ENCODE peak calls at places on chromosome 15, in eight cellular contexts. U is colonic mucosa; R is fibroblast of lung; H is left ventricle myocardium inferior; E is tibial artery; I is uterus; N is AG04450; L is CD8-positive, alpha-beta memory T cell. V is an unnamed sample.

GRCh38 chr15:50736823-50737222 is 28.7 kb downstream of the SPPL2A start:
- DNase-seq in E (no peak), N (no peak), U (no peak), I (no peak), R (no peak), H (no peak), L (no peak), V (no peak)

GRCh38 chr15:85974348-85974705 is 105.3 kb upstream of the AGBL1 start:
- DNase-seq in L (no peak), I (no peak), H (no peak), N (no peak), R (peak; percentile 70), U (no peak), E (no peak), V (no peak)

GRCh38 chr15:99345832-99346462 is 94.7 kb downstream of the LRRC28 start:
- DNase-seq in E (no peak), U (no peak), H (no peak), L (no peak), N (no peak), I (no peak), R (no peak), V (no peak)

GRCh38 chr15:85485956-85486567 is 105.7 kb downstream of the AKAP13 start:
- DNase-seq in N (peak; percentile 58), U (peak; percentile 84), H (no peak), R (peak; percentile 61), I (peak; percentile 72), L (peak; percentile 40), E (peak; percentile 43), V (peak; percentile 67)

GRCh38 chr15:29690765-29691475 is 131.3 kb downstream of the TJP1 start:
- DNase-seq in L (no peak), H (no peak), R (peak; percentile 41), N (no peak), E (no peak), U (no peak), I (no peak), V (no peak)

GRCh38 chr15:82062479-82062878 is 16.7 kb upstream of the MEX3B start:
- DNase-seq in L (no peak), N (no peak), E (no peak), H (no peak), U (no peak), R (no peak), I (no peak), V (no peak)

GRCh38 chr15:48643776-48644497 is 1.6 kb downstream of the FBN1 start:
- DNase-seq in R (peak; percentile 26), I (no peak), L (no peak), H (no peak), N (no peak), E (no peak), U (no peak), V (no peak)

GRCh38 chr15:87667643-87668042 is 588.9 kb downstream of the NTRK3 start:
- DNase-seq in L (no peak), I (no peak), R (no peak), E (no peak), H (no peak), N (no peak), U (no peak), V (no peak)

GRCh38 chr15:60745469-60745971 is 266.6 kb upstream of the ICE2 start:
- DNase-seq in E (peak; percentile 71), R (peak; percentile 35), U (peak; percentile 31), I (peak; percentile 71), H (peak; percentile 66), N (no peak), L (no peak), V (no peak)

GRCh38 chr15:45198337-45199135 is 10.8 kb upstream of the SHF start:
- DNase-seq in H (peak; percentile 92), I (peak; percentile 98), L (peak; percentile 90), E (peak; percentile 97), R (peak; percentile 93), N (peak; percentile 95), U (peak; percentile 97), V (peak; percentile 95)

GRCh38 chr15:45205192-45205591 is 17.4 kb upstream of the SHF start:
- DNase-seq in R (peak; percentile 38), E (peak; percentile 38), L (peak; percentile 15), H (peak; percentile 35), U (peak; percentile 82), N (peak; percentile 21), I (no peak), V (no peak)

GRCh38 chr15:42800731-42801474 is 64.0 kb upstream of the CDAN1 start:
- DNase-seq in I (no peak), L (no peak), R (no peak), E (no peak), H (no peak), U (no peak), N (no peak), V (no peak)

GRCh38 chr15:89019436-89019835 is 68.8 kb upstream of the ABHD2 start:
- DNase-seq in I (no peak), R (no peak), U (no peak), H (no peak), N (no peak), L (no peak), E (no peak), V (no peak)

DNA sequence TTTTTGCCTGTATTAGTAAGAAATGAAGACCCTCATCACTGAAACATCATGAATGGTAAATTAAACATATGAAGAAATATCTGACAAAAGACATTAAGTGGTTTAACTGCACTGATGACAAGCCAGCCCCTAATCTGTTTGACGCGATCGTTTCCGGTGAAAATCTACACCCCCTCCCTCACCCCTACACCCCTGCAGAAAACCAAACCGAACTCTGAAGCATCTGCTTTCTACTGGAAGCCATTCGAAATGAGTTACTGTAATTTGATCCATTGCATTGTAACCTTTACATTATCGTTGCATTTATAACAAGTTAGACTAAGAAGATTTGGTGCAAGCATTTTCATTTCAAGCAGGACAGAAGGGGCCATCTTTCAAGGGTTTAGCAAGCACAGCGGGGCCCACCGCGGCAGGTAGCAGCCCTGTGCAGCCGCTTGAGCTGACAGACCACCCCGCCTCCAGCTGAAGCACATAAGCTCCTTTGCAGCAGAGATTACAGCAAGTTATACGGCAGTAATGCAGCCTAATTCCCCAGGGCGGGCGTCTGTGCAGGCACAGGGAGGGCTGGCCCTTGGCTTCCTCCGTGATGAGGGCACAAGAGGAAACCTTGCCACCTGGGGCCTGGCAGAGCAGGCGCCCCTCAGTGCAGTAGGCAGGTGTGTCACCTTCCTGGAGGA is 79.3 kb downstream of the CHSY1 start:
- DNase-seq in U (no peak), I (no peak), N (no peak), E (no peak), L (no peak), R (no peak), H (no peak), V (no peak)
- H3K27ac ChIP-seq in U (no peak overlapping the region), I (no peak overlapping the region), N (peak overlapping the region; percentile 42), E (no peak overlapping the region), L (no peak overlapping the region), R (peak overlapping the region; percentile 89), H (no peak overlapping the region), V (no peak overlapping the region)

GRCh38 chr15:58771621-58772235 is 626 bp downstream of the MINDY2 start:
- DNase-seq in E (peak; percentile 54), R (no peak), H (peak; percentile 53), L (no peak), U (peak; percentile 76), I (peak; percentile 52), N (no peak), V (peak; percentile 39)
- H3K27ac ChIP-seq in E (peak overlapping the region; percentile 96), R (peak overlapping the region; percentile 83), H (peak overlapping the region; percentile 100), L (peak overlapping the region; percentile 86), U (peak overlapping the region; percentile 99), I (peak overlapping the region; percentile 91), N (peak overlapping the region; percentile 87), V (peak overlapping the region; percentile 95)

DNA sequence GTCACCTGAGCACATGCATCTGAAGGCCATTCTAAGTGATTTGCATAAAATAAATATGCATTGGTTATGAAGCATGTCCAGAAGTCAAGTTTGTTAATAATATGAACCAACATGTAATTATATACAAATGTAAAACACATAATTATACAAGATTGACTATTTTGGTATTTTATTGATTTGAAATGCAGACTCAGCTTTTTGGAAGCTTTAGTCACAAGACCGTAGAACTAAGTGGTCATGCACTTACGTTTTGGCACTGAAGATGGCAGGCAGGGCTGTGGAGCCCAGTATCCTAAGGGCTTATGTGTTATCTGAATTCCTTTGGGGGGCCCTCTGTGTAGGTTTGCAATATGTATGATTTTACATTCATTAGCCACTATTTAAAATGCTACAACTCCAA is 5.0 kb downstream of the CHRNA7 start:
- DNase-seq in H (no peak), R (no peak), L (no peak), I (no peak), E (no peak), N (no peak), U (no peak), V (no peak)
- H3K27ac ChIP-seq in H (no peak overlapping the region), R (no peak overlapping the region), L (no peak overlapping the region), I (no peak overlapping the region), E (no peak overlapping the region), N (no peak overlapping the region), U (no peak overlapping the region), V (no peak overlapping the region)

DNA sequence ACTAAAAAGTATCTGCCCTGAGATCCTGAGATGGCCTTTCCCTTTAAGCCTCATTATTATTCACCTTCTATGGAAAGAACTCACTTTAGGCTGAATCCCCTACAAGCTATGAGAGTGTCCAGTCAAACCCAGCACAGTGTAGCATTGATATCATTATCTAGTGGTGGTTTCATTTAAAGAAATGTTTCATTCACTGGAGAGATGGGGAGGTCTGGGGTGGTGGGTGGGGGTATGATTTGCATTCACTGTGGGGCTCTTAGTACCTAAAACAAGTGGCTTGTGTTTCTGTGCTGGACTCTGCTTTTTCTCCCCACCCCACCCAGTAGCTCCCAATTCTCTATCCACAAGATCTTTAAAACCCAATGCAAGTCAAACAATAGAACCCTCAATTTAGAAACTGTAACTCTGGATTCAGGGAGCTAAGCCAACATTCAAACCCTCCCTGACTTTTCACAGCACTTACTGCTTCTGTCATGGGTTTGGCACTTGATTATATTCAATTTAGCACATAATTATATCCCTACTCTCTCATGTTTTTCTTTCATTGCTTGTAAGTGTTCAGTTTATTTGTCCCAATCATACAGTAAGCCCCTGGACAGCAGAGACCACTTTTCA is 310.6 kb upstream of the THBS1 start:
- DNase-seq in H (no peak), L (no peak), R (no peak), N (no peak), E (no peak), U (no peak), I (no peak), V (no peak)
- H3K27ac ChIP-seq in H (no peak overlapping the region), L (no peak overlapping the region), R (peak overlapping the region; percentile 9), N (peak overlapping the region; percentile 84), E (no peak overlapping the region), U (no peak overlapping the region), I (no peak overlapping the region), V (no peak overlapping the region)

GRCh38 chr15:66743204-66743603 is 41.2 kb downstream of the SMAD6 start:
- DNase-seq in R (no peak), E (no peak), U (no peak), H (no peak), I (no peak), L (no peak), N (no peak), V (no peak)

GRCh38 chr15:66742286-66742685 is 40.2 kb downstream of the SMAD6 start:
- DNase-seq in U (no peak), N (no peak), I (no peak), R (no peak), L (no peak), H (no peak), E (no peak), V (no peak)

GRCh38 chr15:66745530-66746230 is 43.6 kb downstream of the SMAD6 start:
- DNase-seq in L (no peak), H (no peak), U (no peak), E (no peak), I (no peak), R (no peak), N (no peak), V (no peak)

GRCh38 chr15:66744610-66745279 is 42.7 kb downstream of the SMAD6 start:
- DNase-seq in E (no peak), R (no peak), H (no peak), L (no peak), I (no peak), U (no peak), N (no peak), V (no peak)

GRCh38 chr15:66743703-66744536 is 41.9 kb downstream of the SMAD6 start:
- DNase-seq in E (peak; percentile 63), R (no peak), I (no peak), L (no peak), U (no peak), N (no peak), H (no peak), V (no peak)
- H3K27ac ChIP-seq in E (peak overlapping the region; percentile 65), R (peak overlapping the region; percentile 34), I (peak overlapping the region; percentile 49), L (no peak overlapping the region), U (no peak overlapping the region), N (no peak overlapping the region), H (peak overlapping the region; percentile 80), V (no peak overlapping the region)